ENCODE peak calls at places on chromosome 4, in seven cellular contexts. X is CD8-positive, alpha-beta T cell; Z is left ventricle myocardium inferior; L is A549; A is mucosa of descending colon; N is heart right ventricle; C is lower lobe of right lung. U is an unnamed sample. For H3K4me1, the result is how much of the 10 kb centered on the place peaks cover.

GRCh38 chr4:167622481-167623240 is 388.4 kb upstream of the SPOCK3 start:
- DNase-seq in X (no peak), Z (peak), L (peak), A (peak), N (no peak), C (no peak), U (peak)

GRCh38 chr4:150145950-150146340 is 67.7 kb downstream of the DCLK2 start:
- DNase-seq in X (no peak), Z (no peak), L (no peak), A (no peak), N (no peak), C (no peak), U (no peak)

GRCh38 chr4:121050251-121050650 is 22.1 kb downstream of the NDNF start:
- DNase-seq in X (no peak), Z (no peak), L (no peak), A (no peak), N (no peak), C (no peak), U (no peak)

GRCh38 chr4:8176547-8177399 is 18.2 kb upstream of the ABLIM2 start:
- DNase-seq in X (no peak), Z (no peak), L (peak), A (peak), N (no peak), C (peak), U (no peak)

GRCh38 chr4:137124278-137124932 is 407.9 kb downstream of the PCDH18 start:
- DNase-seq in X (no peak), Z (no peak), L (peak), A (no peak), N (peak), C (no peak), U (no peak)

GRCh38 chr4:1126506-1126905 is 13.1 kb upstream of the RNF212 start:
- DNase-seq in X (no peak), Z (no peak), L (no peak), A (no peak), N (no peak), C (no peak), U (no peak)

GRCh38 chr4:8866421-8866820 is 5.2 kb downstream of the HMX1 start:
- DNase-seq in X (no peak), Z (no peak), L (no peak), A (no peak), N (no peak), C (no peak), U (peak)

GRCh38 chr4:94548571-94548970 is 96.8 kb downstream of the PDLIM5 start:
- DNase-seq in X (no peak), Z (no peak), L (peak), A (no peak), N (peak), C (no peak), U (no peak)

GRCh38 chr4:16082424-16083216 is 1.2 kb downstream of the PROM1 start:
- DNase-seq in X (no peak), Z (no peak), L (no peak), A (peak), N (peak), C (peak), U (peak)

GRCh38 chr4:150773729-150774449 is 191.9 kb downstream of the MAB21L2 start:
- DNase-seq in X (no peak), Z (no peak), L (no peak), A (no peak), N (no peak), C (no peak), U (no peak)

GRCh38 chr4:142818009-142818408 is 28.1 kb downstream of the INPP4B start:
- DNase-seq in X (no peak), Z (no peak), L (no peak), A (no peak), N (no peak), C (no peak), U (no peak)

GRCh38 chr4:109079731-109080130 is 222.7 kb downstream of the COL25A1 start:
- DNase-seq in X (no peak), Z (no peak), L (no peak), A (no peak), N (no peak), C (no peak), U (no peak)

GRCh38 chr4:3321295-3321889 is 28.6 kb downstream of the RGS12 start:
- DNase-seq in X (no peak), Z (peak), L (no peak), A (peak), N (peak), C (no peak), U (no peak)

GRCh38 chr4:68907788-68908700 is 43.6 kb downstream of the UGT2A3 start:
- DNase-seq in X (no peak), Z (no peak), L (peak), A (no peak), N (no peak), C (no peak), U (no peak)

GRCh38 chr4:168411318-168412150 is 68.8 kb downstream of the DDX60L start:
- DNase-seq in X (no peak), Z (no peak), L (no peak), A (no peak), N (no peak), C (no peak), U (no peak)

GRCh38 chr4:27366424-27366823 is 505.8 kb downstream of the STIM2 start:
- DNase-seq in X (no peak), Z (no peak), L (no peak), A (no peak), N (no peak), C (no peak), U (no peak)

GRCh38 chr4:186898367-186898766 is 174.7 kb upstream of the FAT1 start:
- DNase-seq in X (no peak), Z (no peak), L (no peak), A (no peak), N (no peak), C (no peak), U (no peak)

GRCh38 chr4:160299608-160300007 is 1196.7 kb downstream of the RAPGEF2 start:
- DNase-seq in X (no peak), Z (no peak), L (no peak), A (no peak), N (no peak), C (no peak), U (no peak)

GRCh38 chr4:72318771-72319170 is 250.2 kb downstream of the ADAMTS3 start:
- DNase-seq in X (no peak), Z (no peak), L (no peak), A (no peak), N (no peak), C (no peak), U (no peak)

GRCh38 chr4:156972370-156972980 is 876 bp upstream of the PDGFC start:
- DNase-seq in X (no peak), Z (no peak), L (no peak), A (no peak), N (no peak), C (no peak), U (no peak)

GRCh38 chr4:143337600-143338287 is 1.1 kb downstream of the GAB1 start:
- DNase-seq in X (no peak), Z (peak), L (peak), A (peak), N (peak), C (no peak), U (peak)

GRCh38 chr4:95522682-95523410 is 25.9 kb downstream of the UNC5C start:
- DNase-seq in X (no peak), Z (no peak), L (no peak), A (no peak), N (no peak), C (no peak), U (no peak)

GRCh38 chr4:82358773-82359324 is 14.9 kb downstream of the HNRNPD start:
- DNase-seq in X (no peak), Z (no peak), L (no peak), A (no peak), N (no peak), C (no peak), U (no peak)

GRCh38 chr4:82357640-82358039 is 16.2 kb downstream of the HNRNPD start:
- DNase-seq in X (no peak), Z (no peak), L (no peak), A (no peak), N (no peak), C (no peak), U (no peak)

GRCh38 chr4:82363896-82364487 is 9.8 kb downstream of the HNRNPD start:
- DNase-seq in X (no peak), Z (no peak), L (no peak), A (no peak), N (no peak), C (no peak), U (no peak)

GRCh38 chr4:82360298-82361177 is 13.3 kb downstream of the HNRNPD start:
- DNase-seq in X (no peak), Z (no peak), L (peak), A (no peak), N (no peak), C (no peak), U (no peak)

GRCh38 chr4:82362565-82362964 is 11.2 kb downstream of the HNRNPD start:
- DNase-seq in X (no peak), Z (no peak), L (no peak), A (no peak), N (no peak), C (no peak), U (no peak)
- H3K4me1 ChIP-seq in X (half or more), Z (half or more), L (under half), A (half or more), N (half or more), C (half or more), U (half or more)

GRCh38 chr4:86934772-86935498 is at the start of gene AFF1:
- DNase-seq in X (peak), Z (peak), L (peak), A (peak), N (peak), C (peak), U (peak)
- TF ChIP-seq CTCF in X (peak), Z (peak), L (peak), A (peak), N (peak), C (peak), U (peak)

DNA sequence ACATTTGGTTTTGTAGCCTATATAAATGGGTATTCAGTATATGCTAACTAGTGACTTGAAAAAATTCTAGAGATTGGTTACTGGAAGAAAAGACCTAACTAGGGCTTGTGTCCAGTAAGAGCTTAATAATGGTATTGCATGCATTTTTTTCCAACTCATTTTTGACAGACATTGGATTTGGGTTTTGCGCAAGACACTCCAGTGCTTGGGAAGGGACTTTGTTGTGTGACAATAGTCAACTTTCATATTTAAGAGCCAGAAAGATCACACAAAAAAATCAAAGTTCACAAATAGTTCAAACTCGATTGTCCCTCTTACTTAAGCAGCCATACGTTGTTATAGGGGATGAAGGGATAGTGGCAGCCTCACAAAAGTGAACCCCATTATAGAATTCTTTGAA is 1.2 kb upstream of the HSD17B11 start:
- DNase-seq in X (no peak), Z (no peak), L (no peak), A (no peak), N (no peak), C (no peak), U (no peak)
- H3K4me3 ChIP-seq in X (no peak), Z (peak), L (no peak), A (no peak), N (no peak), C (no peak), U (no peak)

GRCh38 chr4:113758361-113758760 is 3.2 kb downstream of the CAMK2D start:
- DNase-seq in X (no peak), Z (no peak), L (no peak), A (no peak), N (no peak), C (no peak), U (no peak)
- H3K4me1 ChIP-seq in X (under half), Z (half or more), L (under half), A (under half), N (under half), C (under half), U (under half)

DNA sequence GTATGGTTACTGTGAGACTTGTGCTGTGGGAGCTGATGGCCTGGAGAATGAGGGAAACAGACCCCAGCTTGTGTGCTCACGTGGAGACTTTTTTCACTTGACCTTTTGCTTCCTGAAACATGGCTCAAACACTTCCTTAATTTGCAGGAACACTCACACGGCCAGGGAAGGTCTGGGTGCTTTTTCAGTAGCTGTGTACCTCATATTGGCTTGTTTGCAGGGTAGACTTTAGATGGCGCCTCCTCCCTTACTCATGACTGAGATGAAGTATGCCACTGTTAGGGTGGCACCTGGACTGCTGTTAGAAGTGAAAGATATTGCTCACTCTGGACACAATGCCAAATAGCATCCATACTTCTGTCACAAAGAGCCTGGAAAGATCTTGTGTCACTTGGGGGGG is 75.7 kb upstream of the WDR1 start:
- DNase-seq in X (no peak), Z (no peak), L (no peak), A (no peak), N (no peak), C (no peak), U (no peak)
- TF ChIP-seq CTCF in X (no peak), Z (no peak), L (no peak), A (no peak), N (no peak), C (no peak), U (no peak)

DNA sequence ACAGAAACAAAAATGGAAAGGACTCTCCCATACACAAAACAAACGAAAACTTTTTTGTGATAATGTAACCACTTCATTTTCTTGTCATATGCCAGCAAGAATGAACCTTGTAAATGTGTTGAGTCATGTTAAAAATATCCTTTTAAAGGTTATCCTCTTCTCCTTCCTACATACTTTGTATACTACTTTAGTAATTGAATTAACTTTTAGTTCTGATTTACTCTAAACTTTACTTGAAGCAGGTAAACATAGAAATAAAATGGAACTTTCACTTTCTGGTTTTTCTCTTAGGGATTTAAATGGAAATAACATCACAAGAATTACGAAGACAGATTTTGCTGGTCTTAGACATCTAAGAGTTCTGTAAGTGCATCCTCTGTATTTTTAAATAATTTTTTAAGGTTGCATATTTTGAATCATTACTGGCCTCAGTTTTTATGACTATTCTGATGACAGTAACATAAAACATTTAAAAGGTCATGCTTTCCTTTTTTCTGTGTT is 4.7 kb downstream of the SLIT2 start:
- DNase-seq in X (no peak), Z (no peak), L (no peak), A (no peak), N (no peak), C (no peak), U (no peak)
- H3K4me3 ChIP-seq in X (no peak), Z (peak), L (no peak), A (no peak), N (no peak), C (peak), U (peak)

GRCh38 chr4:151992755-151993154 is 231.9 kb upstream of the GATB start:
- DNase-seq in X (no peak), Z (no peak), L (no peak), A (no peak), N (no peak), C (no peak), U (no peak)

GRCh38 chr4:151991884-151992166 is 231.0 kb upstream of the GATB start:
- DNase-seq in X (no peak), Z (no peak), L (no peak), A (no peak), N (no peak), C (no peak), U (no peak)

GRCh38 chr4:151991001-151991883 is 230.4 kb upstream of the GATB start:
- DNase-seq in X (no peak), Z (no peak), L (no peak), A (no peak), N (no peak), C (no peak), U (no peak)

GRCh38 chr4:151993521-151993920 is 232.7 kb upstream of the GATB start:
- DNase-seq in X (no peak), Z (no peak), L (no peak), A (no peak), N (no peak), C (no peak), U (no peak)

GRCh38 chr4:151992301-151992700 is 231.5 kb upstream of the GATB start:
- DNase-seq in X (no peak), Z (no peak), L (no peak), A (no peak), N (no peak), C (no peak), U (no peak)
- H3K4me1 ChIP-seq in X (under half), Z (under half), L (under half), A (under half), N (under half), C (under half), U (under half)

DNA sequence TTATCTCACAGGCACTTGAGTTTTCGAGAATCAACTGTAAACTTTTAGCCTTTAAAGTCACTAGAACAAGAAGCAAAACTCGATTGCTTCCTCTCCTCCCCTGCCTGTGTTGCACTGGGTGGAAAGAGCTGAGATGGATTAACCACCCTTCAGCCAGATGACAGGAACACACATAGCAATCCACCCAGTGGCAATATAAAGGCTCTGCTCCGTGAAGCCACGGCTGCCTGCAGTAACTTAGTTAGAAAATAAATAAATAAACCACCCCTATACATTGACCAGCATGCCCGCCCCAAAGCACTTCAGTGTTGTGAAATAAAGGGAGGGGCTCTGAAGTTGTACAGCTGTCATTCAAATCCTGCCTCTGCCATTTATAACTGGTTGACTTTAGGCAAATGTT is 217.1 kb upstream of the LDB2 start:
- DNase-seq in X (no peak), Z (no peak), L (no peak), A (no peak), N (no peak), C (no peak), U (no peak)
- TF ChIP-seq CTCF in X (no peak), Z (no peak), L (no peak), A (no peak), N (no peak), C (no peak), U (no peak)

U was measured in left lung.